ENCODE peak calls at places on chromosomes 7 and 10, in eight cellular contexts. One of them, this sample, is unnamed.

GRCh38 chr7:114293289-114294012 is 121.2 kb upstream of the FOXP2 start:
- DNase-seq in fibroblast of pulmonary artery: peak; percentile 36
- DNase-seq in stomach: no peak
- DNase-seq in endothelial cell: no peak
- DNase-seq in AG04450: no peak
- DNase-seq in lower lobe of right lung: no peak
- DNase-seq in hepatocyte: peak; percentile 12
- DNase-seq in cardiac muscle cell: no peak
- DNase-seq in this sample: no peak

GRCh38 chr10:88459523-88459922 is 123.6 kb downstream of the RNLS start:
- DNase-seq in stomach: no peak
- DNase-seq in AG04450: no peak
- DNase-seq in endothelial cell: no peak
- DNase-seq in lower lobe of right lung: no peak
- DNase-seq in cardiac muscle cell: no peak
- DNase-seq in fibroblast of pulmonary artery: no peak
- DNase-seq in hepatocyte: no peak
- DNase-seq in this sample: no peak

GRCh38 chr7:111071556-111071955 is 19.4 kb upstream of the LRRN3 start:
- DNase-seq in AG04450: no peak
- DNase-seq in cardiac muscle cell: no peak
- DNase-seq in hepatocyte: no peak
- DNase-seq in endothelial cell: no peak
- DNase-seq in lower lobe of right lung: no peak
- DNase-seq in fibroblast of pulmonary artery: no peak
- DNase-seq in stomach: no peak
- DNase-seq in this sample: no peak

GRCh38 chr7:1664711-1665591 is 5.1 kb upstream of the ELFN1 start:
- DNase-seq in lower lobe of right lung: peak; percentile 56
- DNase-seq in hepatocyte: peak; percentile 83
- DNase-seq in fibroblast of pulmonary artery: peak; percentile 57
- DNase-seq in cardiac muscle cell: peak; percentile 90
- DNase-seq in stomach: peak; percentile 60
- DNase-seq in AG04450: no peak
- DNase-seq in endothelial cell: peak; percentile 92
- DNase-seq in this sample: peak; percentile 57

GRCh38 chr10:7318836-7319235 is 92.0 kb downstream of the SFMBT2 start:
- DNase-seq in hepatocyte: no peak
- DNase-seq in cardiac muscle cell: no peak
- DNase-seq in AG04450: no peak
- DNase-seq in stomach: no peak
- DNase-seq in endothelial cell: no peak
- DNase-seq in fibroblast of pulmonary artery: no peak
- DNase-seq in lower lobe of right lung: no peak
- DNase-seq in this sample: no peak

GRCh38 chr10:69728335-69728861 is 73.3 kb upstream of the COL13A1 start:
- DNase-seq in endothelial cell: no peak
- DNase-seq in cardiac muscle cell: no peak
- DNase-seq in fibroblast of pulmonary artery: peak; percentile 72
- DNase-seq in lower lobe of right lung: no peak
- DNase-seq in stomach: no peak
- DNase-seq in AG04450: no peak
- DNase-seq in hepatocyte: peak; percentile 36
- DNase-seq in this sample: no peak

GRCh38 chr7:37657798-37658197 is 25.8 kb upstream of the GPR141 start:
- DNase-seq in endothelial cell: no peak
- DNase-seq in AG04450: no peak
- DNase-seq in lower lobe of right lung: no peak
- DNase-seq in stomach: no peak
- DNase-seq in hepatocyte: no peak
- DNase-seq in cardiac muscle cell: no peak
- DNase-seq in fibroblast of pulmonary artery: no peak
- DNase-seq in this sample: no peak

GRCh38 chr10:46028584-46029570 is 1.5 kb downstream of the NCOA4 start:
- DNase-seq in lower lobe of right lung: no peak
- DNase-seq in AG04450: peak; percentile 51
- DNase-seq in fibroblast of pulmonary artery: peak; percentile 81
- DNase-seq in hepatocyte: peak; percentile 83
- DNase-seq in stomach: no peak
- DNase-seq in cardiac muscle cell: peak; percentile 55
- DNase-seq in endothelial cell: no peak
- DNase-seq in this sample: no peak

GRCh38 chr10:131142446-131143380 is 168.8 kb downstream of the TCERG1L start:
- DNase-seq in cardiac muscle cell: no peak
- DNase-seq in fibroblast of pulmonary artery: no peak
- DNase-seq in endothelial cell: no peak
- DNase-seq in AG04450: no peak
- DNase-seq in hepatocyte: no peak
- DNase-seq in stomach: no peak
- DNase-seq in lower lobe of right lung: no peak
- DNase-seq in this sample: no peak

GRCh38 chr7:140605337-140605736 is 35.3 kb downstream of the DENND2A start:
- DNase-seq in cardiac muscle cell: no peak
- DNase-seq in hepatocyte: no peak
- DNase-seq in stomach: no peak
- DNase-seq in lower lobe of right lung: no peak
- DNase-seq in endothelial cell: no peak
- DNase-seq in fibroblast of pulmonary artery: no peak
- DNase-seq in AG04450: peak; percentile 88
- DNase-seq in this sample: no peak

GRCh38 chr7:90655566-90655965 is 59.4 kb downstream of the CDK14 start:
- DNase-seq in endothelial cell: no peak
- DNase-seq in AG04450: peak; percentile 72
- DNase-seq in hepatocyte: no peak
- DNase-seq in fibroblast of pulmonary artery: peak; percentile 85
- DNase-seq in stomach: no peak
- DNase-seq in cardiac muscle cell: no peak
- DNase-seq in lower lobe of right lung: no peak
- DNase-seq in this sample: no peak
- TF ChIP-seq CTCF in endothelial cell: no peak
- TF ChIP-seq CTCF in AG04450: no peak
- TF ChIP-seq CTCF in hepatocyte: no peak
- TF ChIP-seq CTCF in fibroblast of pulmonary artery: no peak
- TF ChIP-seq CTCF in stomach: no peak
- TF ChIP-seq CTCF in cardiac muscle cell: no peak
- TF ChIP-seq CTCF in lower lobe of right lung: no peak
- TF ChIP-seq CTCF in this sample: no peak

GRCh38 chr7:31125171-31125570 is 73.1 kb downstream of the ADCYAP1R1 start:
- DNase-seq in stomach: no peak
- DNase-seq in endothelial cell: no peak
- DNase-seq in lower lobe of right lung: no peak
- DNase-seq in cardiac muscle cell: no peak
- DNase-seq in fibroblast of pulmonary artery: no peak
- DNase-seq in hepatocyte: no peak
- DNase-seq in AG04450: no peak
- DNase-seq in this sample: no peak

GRCh38 chr7:31123726-31124125 is 71.6 kb downstream of the ADCYAP1R1 start:
- DNase-seq in cardiac muscle cell: no peak
- DNase-seq in fibroblast of pulmonary artery: no peak
- DNase-seq in stomach: peak; percentile 50
- DNase-seq in hepatocyte: no peak
- DNase-seq in endothelial cell: no peak
- DNase-seq in lower lobe of right lung: no peak
- DNase-seq in AG04450: no peak
- DNase-seq in this sample: no peak

GRCh38 chr7:31133497-31133896 is 81.4 kb downstream of the ADCYAP1R1 start:
- DNase-seq in AG04450: no peak
- DNase-seq in hepatocyte: no peak
- DNase-seq in lower lobe of right lung: no peak
- DNase-seq in endothelial cell: no peak
- DNase-seq in cardiac muscle cell: no peak
- DNase-seq in fibroblast of pulmonary artery: peak; percentile 18
- DNase-seq in stomach: no peak
- DNase-seq in this sample: no peak

GRCh38 chr7:31126976-31127375 is 74.9 kb downstream of the ADCYAP1R1 start:
- DNase-seq in endothelial cell: no peak
- DNase-seq in AG04450: no peak
- DNase-seq in fibroblast of pulmonary artery: peak; percentile 31
- DNase-seq in hepatocyte: no peak
- DNase-seq in stomach: no peak
- DNase-seq in cardiac muscle cell: no peak
- DNase-seq in lower lobe of right lung: no peak
- DNase-seq in this sample: no peak

DNA sequence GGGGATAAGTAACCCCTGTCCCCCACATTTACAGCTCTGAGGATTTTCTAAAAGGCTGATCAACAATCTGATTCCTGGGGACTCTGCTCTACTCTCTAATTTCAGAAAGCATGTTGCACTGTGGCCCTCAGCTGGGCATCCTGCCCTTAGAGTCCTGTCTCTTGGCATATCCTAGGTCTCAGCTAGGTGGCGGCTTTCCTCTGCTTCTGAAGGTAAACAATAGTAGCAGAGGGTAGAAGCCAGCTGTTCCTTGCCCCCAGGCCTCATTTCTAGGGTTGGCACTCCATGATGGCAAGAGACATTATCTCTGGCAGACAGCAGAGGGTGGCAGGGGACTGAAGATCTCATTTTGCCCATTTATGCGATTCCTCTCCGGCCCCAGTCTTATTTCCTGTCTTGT is 77.0 kb downstream of the ADCYAP1R1 start:
- DNase-seq in fibroblast of pulmonary artery: no peak
- DNase-seq in AG04450: no peak
- DNase-seq in stomach: no peak
- DNase-seq in hepatocyte: no peak
- DNase-seq in cardiac muscle cell: no peak
- DNase-seq in lower lobe of right lung: no peak
- DNase-seq in endothelial cell: no peak
- DNase-seq in this sample: no peak
- TF ChIP-seq CTCF in fibroblast of pulmonary artery: no peak
- TF ChIP-seq CTCF in AG04450: no peak
- TF ChIP-seq CTCF in stomach: no peak
- TF ChIP-seq CTCF in hepatocyte: no peak
- TF ChIP-seq CTCF in cardiac muscle cell: no peak
- TF ChIP-seq CTCF in lower lobe of right lung: no peak
- TF ChIP-seq CTCF in endothelial cell: no peak
- TF ChIP-seq CTCF in this sample: peak; percentile 25

GRCh38 chr7:53426145-53426750 is 390.8 kb downstream of the POM121L12 start:
- DNase-seq in lower lobe of right lung: no peak
- DNase-seq in stomach: no peak
- DNase-seq in cardiac muscle cell: no peak
- DNase-seq in AG04450: no peak
- DNase-seq in fibroblast of pulmonary artery: no peak
- DNase-seq in endothelial cell: no peak
- DNase-seq in hepatocyte: no peak
- DNase-seq in this sample: no peak
- TF ChIP-seq CTCF in lower lobe of right lung: no peak
- TF ChIP-seq CTCF in stomach: no peak
- TF ChIP-seq CTCF in cardiac muscle cell: no peak
- TF ChIP-seq CTCF in AG04450: no peak
- TF ChIP-seq CTCF in fibroblast of pulmonary artery: no peak
- TF ChIP-seq CTCF in endothelial cell: no peak
- TF ChIP-seq CTCF in hepatocyte: no peak
- TF ChIP-seq CTCF in this sample: no peak

DNA sequence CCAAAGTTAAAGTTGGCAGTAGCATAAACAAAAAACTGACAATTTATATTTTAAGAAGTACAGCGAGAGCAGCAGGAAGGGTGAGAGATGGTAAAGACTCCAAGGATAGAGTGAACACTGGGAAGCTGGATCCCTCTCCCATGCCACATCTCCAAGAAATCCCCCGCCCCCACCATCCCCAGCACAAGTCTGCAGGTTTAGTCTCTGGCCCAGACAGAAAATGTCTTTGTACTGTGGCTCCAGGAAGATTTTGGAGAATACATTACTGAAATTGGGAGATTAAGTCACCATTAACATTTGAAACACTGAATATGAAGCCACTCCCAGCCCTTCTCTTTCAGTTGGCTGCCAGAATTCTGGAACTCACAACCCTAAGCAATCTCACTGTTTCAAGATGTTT is 140.3 kb downstream of the MACC1 start:
- DNase-seq in cardiac muscle cell: no peak
- DNase-seq in lower lobe of right lung: no peak
- DNase-seq in stomach: no peak
- DNase-seq in AG04450: no peak
- DNase-seq in hepatocyte: no peak
- DNase-seq in endothelial cell: no peak
- DNase-seq in fibroblast of pulmonary artery: no peak
- DNase-seq in this sample: no peak
- TF ChIP-seq CTCF in cardiac muscle cell: no peak
- TF ChIP-seq CTCF in lower lobe of right lung: no peak
- TF ChIP-seq CTCF in stomach: no peak
- TF ChIP-seq CTCF in AG04450: no peak
- TF ChIP-seq CTCF in hepatocyte: no peak
- TF ChIP-seq CTCF in endothelial cell: no peak
- TF ChIP-seq CTCF in fibroblast of pulmonary artery: no peak
- TF ChIP-seq CTCF in this sample: no peak

DNA sequence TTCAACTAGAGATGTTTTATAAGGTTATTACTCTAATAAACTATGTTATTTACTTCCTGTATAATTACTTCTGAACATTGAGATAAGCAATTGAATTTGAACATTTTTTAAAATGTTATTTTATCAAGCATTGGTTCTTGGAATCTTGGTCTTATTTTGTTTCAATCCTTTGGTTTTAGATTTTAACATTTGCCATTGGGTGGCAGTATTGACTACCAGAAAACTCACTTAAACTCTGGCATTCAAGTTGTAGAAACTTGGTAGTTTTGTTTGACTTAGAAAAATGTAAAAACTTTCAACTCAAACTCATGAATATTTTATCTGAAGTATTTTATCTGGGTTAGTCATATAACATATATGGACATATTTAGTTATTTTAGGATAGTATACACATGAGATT is 48.1 kb downstream of the ATRNL1 start:
- DNase-seq in hepatocyte: peak; percentile 18
- DNase-seq in cardiac muscle cell: peak; percentile 8
- DNase-seq in fibroblast of pulmonary artery: peak; percentile 28
- DNase-seq in stomach: no peak
- DNase-seq in lower lobe of right lung: no peak
- DNase-seq in AG04450: no peak
- DNase-seq in endothelial cell: no peak
- DNase-seq in this sample: no peak
- TF ChIP-seq CTCF in hepatocyte: peak; percentile 66
- TF ChIP-seq CTCF in cardiac muscle cell: peak; percentile 42
- TF ChIP-seq CTCF in fibroblast of pulmonary artery: peak; percentile 43
- TF ChIP-seq CTCF in stomach: no peak
- TF ChIP-seq CTCF in lower lobe of right lung: no peak
- TF ChIP-seq CTCF in AG04450: peak; percentile 40
- TF ChIP-seq CTCF in endothelial cell: peak; percentile 43
- TF ChIP-seq CTCF in this sample: peak; percentile 89

This sample was measured in chondrocyte.